ENCODE peak calls at places on chromosomes 6 and 20, in nine cellular contexts. G, D, Q, A, P, E, K, L and H are unnamed samples.

GRCh38 chr20:20712004-20712473 is 405 bp downstream of the RALGAPA2 start:
- DNase-seq in G (no peak), D (peak; percentile 56), Q (no peak), A (no peak), P (peak; percentile 46), E (no peak), K (peak; percentile 18), L (no peak), H (no peak)

GRCh38 chr6:39421383-39422225 is 99.1 kb upstream of the KCNK16 start:
- DNase-seq in G (no peak), D (no peak), Q (no peak), A (peak; percentile 60), P (no peak), E (no peak), K (no peak), L (no peak), H (no peak)

GRCh38 chr20:29298759-29299613 is 1958.5 kb upstream of the DEFB115 start:
- DNase-seq in G (no peak), D (no peak), Q (peak; percentile 18), A (peak; percentile 37), P (no peak), E (no peak), K (no peak), L (no peak), H (no peak)

GRCh38 chr6:73200735-73201134 is 24.6 kb downstream of the KHDC1L start:
- DNase-seq in G (no peak), D (no peak), Q (no peak), A (no peak), P (no peak), E (no peak), K (no peak), L (no peak), H (no peak)

GRCh38 chr6:49072146-49072545 is 390.9 kb downstream of the MMUT start:
- DNase-seq in G (no peak), D (no peak), Q (no peak), A (no peak), P (no peak), E (no peak), K (no peak), L (no peak), H (no peak)

GRCh38 chr6:41257369-41258195 is 28.9 kb downstream of the TREM1 start:
- DNase-seq in G (peak; percentile 88), D (no peak), Q (peak; percentile 34), A (peak; percentile 45), P (peak; percentile 24), E (no peak), K (peak; percentile 77), L (no peak), H (peak; percentile 53)

GRCh38 chr6:151679081-151679480 is 128.4 kb upstream of the ESR1 start:
- DNase-seq in G (no peak), D (no peak), Q (no peak), A (peak; percentile 88), P (no peak), E (no peak), K (no peak), L (peak; percentile 53), H (peak; percentile 48)

GRCh38 chr6:47277702-47278101 is 32.0 kb downstream of the TNFRSF21 start:
- DNase-seq in G (no peak), D (no peak), Q (no peak), A (no peak), P (no peak), E (peak; percentile 20), K (no peak), L (no peak), H (no peak)

GRCh38 chr20:23782366-23782983 is 31.7 kb upstream of the CST1 start:
- DNase-seq in G (no peak), D (no peak), Q (no peak), A (peak; percentile 15), P (no peak), E (peak; percentile 89), K (peak; percentile 29), L (no peak), H (no peak)

GRCh38 chr6:144145546-144145945 is 4.8 kb upstream of the STX11 start:
- DNase-seq in G (no peak), D (no peak), Q (no peak), A (no peak), P (no peak), E (no peak), K (no peak), L (no peak), H (no peak)

GRCh38 chr20:34537651-34538050 is 20.9 kb upstream of the MAP1LC3A start:
- DNase-seq in G (no peak), D (no peak), Q (no peak), A (no peak), P (no peak), E (no peak), K (no peak), L (no peak), H (no peak)

GRCh38 chr6:22614541-22614940 is 45.2 kb downstream of the HDGFL1 start:
- DNase-seq in G (no peak), D (no peak), Q (no peak), A (no peak), P (no peak), E (no peak), K (peak; percentile 33), L (no peak), H (no peak)

GRCh38 chr20:59316911-59317310 is 16.5 kb downstream of the EDN3 start:
- DNase-seq in G (no peak), D (no peak), Q (no peak), A (no peak), P (peak; percentile 56), E (no peak), K (no peak), L (no peak), H (no peak)

GRCh38 chr6:42520786-42521607 is 42.8 kb upstream of the UBR2 start:
- DNase-seq in G (no peak), D (no peak), Q (no peak), A (peak; percentile 75), P (no peak), E (no peak), K (no peak), L (no peak), H (no peak)

GRCh38 chr6:24387818-24388217 is 14.9 kb upstream of the MRS2 start:
- DNase-seq in G (no peak), D (no peak), Q (no peak), A (no peak), P (no peak), E (no peak), K (no peak), L (no peak), H (no peak)

GRCh38 chr6:24381476-24382219 is 21.1 kb upstream of the MRS2 start:
- DNase-seq in G (no peak), D (no peak), Q (no peak), A (no peak), P (no peak), E (no peak), K (no peak), L (no peak), H (no peak)

GRCh38 chr6:24382220-24382540 is 20.6 kb upstream of the MRS2 start:
- DNase-seq in G (no peak), D (no peak), Q (no peak), A (no peak), P (no peak), E (no peak), K (no peak), L (no peak), H (no peak)

GRCh38 chr6:24391208-24391607 is 11.5 kb upstream of the MRS2 start:
- DNase-seq in G (no peak), D (no peak), Q (no peak), A (no peak), P (no peak), E (no peak), K (no peak), L (no peak), H (no peak)

GRCh38 chr6:24385536-24386269 is 17.0 kb upstream of the MRS2 start:
- DNase-seq in G (no peak), D (no peak), Q (no peak), A (no peak), P (no peak), E (no peak), K (no peak), L (no peak), H (no peak)
- TF ChIP-seq CTCF in G (no peak), D (no peak), Q (no peak), A (no peak), P (no peak), E (no peak), K (no peak), L (no peak), H (no peak)

GRCh38 chr20:44502968-44503367 is 18.9 kb downstream of the SERINC3 start:
- DNase-seq in G (no peak), D (no peak), Q (no peak), A (no peak), P (no peak), E (no peak), K (no peak), L (no peak), H (no peak)

GRCh38 chr20:44497761-44498160 is 22.1 kb downstream of the TTPAL start:
- DNase-seq in G (no peak), D (no peak), Q (no peak), A (no peak), P (no peak), E (no peak), K (no peak), L (no peak), H (no peak)

GRCh38 chr20:44500221-44500620 is 21.6 kb downstream of the SERINC3 start:
- DNase-seq in G (no peak), D (no peak), Q (no peak), A (no peak), P (no peak), E (no peak), K (no peak), L (no peak), H (no peak)

GRCh38 chr20:44504402-44505309 is 17.2 kb downstream of the SERINC3 start:
- DNase-seq in G (no peak), D (no peak), Q (no peak), A (no peak), P (no peak), E (no peak), K (no peak), L (no peak), H (no peak)

GRCh38 chr20:44501448-44501847 is 20.4 kb downstream of the SERINC3 start:
- DNase-seq in G (no peak), D (no peak), Q (no peak), A (peak; percentile 81), P (no peak), E (no peak), K (no peak), L (no peak), H (peak; percentile 42)
- H3K4me3 ChIP-seq in G (no peak overlapping the region), D (no peak overlapping the region), Q (no peak overlapping the region), A (no peak overlapping the region), P (no peak overlapping the region), E (no peak overlapping the region), K (no peak overlapping the region), L (no peak overlapping the region), H (no peak overlapping the region)

GRCh38 chr20:39893013-39893685 is 795.9 kb downstream of the MAFB start:
- DNase-seq in G (no peak), D (no peak), Q (peak; percentile 23), A (peak; percentile 82), P (no peak), E (no peak), K (no peak), L (no peak), H (no peak)
- TF ChIP-seq CTCF in G (no peak), D (no peak), Q (peak; percentile 3), A (peak; percentile 39), P (no peak), E (peak; percentile 40), K (no peak), L (no peak), H (peak; percentile 17)

GRCh38 chr6:2124260-2124709 is 121.1 kb downstream of the GMDS start:
- DNase-seq in G (no peak), D (no peak), Q (no peak), A (no peak), P (no peak), E (no peak), K (peak; percentile 99), L (no peak), H (no peak)
- H3K4me3 ChIP-seq in G (no peak overlapping the region), D (no peak overlapping the region), Q (no peak overlapping the region), A (no peak overlapping the region), P (no peak overlapping the region), E (no peak overlapping the region), K (no peak overlapping the region), L (no peak overlapping the region), H (no peak overlapping the region)